ENCODE peak calls at places on chromosomes 3 and 15, in five cellular contexts. O, S, U, A and C are unnamed samples.

GRCh38 chr3:50123394-50124361 is 31.4 kb upstream of the SEMA3F start:
- DNase-seq in O (no peak), S (peak), U (no peak), A (no peak), C (peak)

GRCh38 chr15:42157981-42158765 is 1.7 kb upstream of the PLA2G4F start:
- DNase-seq in O (no peak), S (no peak), U (no peak), A (no peak), C (no peak)

GRCh38 chr15:69129026-69129385 is 31.4 kb upstream of the GLCE start:
- DNase-seq in O (no peak), S (no peak), U (no peak), A (no peak), C (no peak)

GRCh38 chr3:189914799-189915198 is 205.9 kb downstream of the P3H2 start:
- DNase-seq in O (no peak), S (no peak), U (no peak), A (no peak), C (peak)

GRCh38 chr3:183845608-183846288 is 20.4 kb upstream of the MAP6D1 start:
- DNase-seq in O (no peak), S (no peak), U (no peak), A (no peak), C (no peak)

GRCh38 chr3:58529516-58530353 is 7.3 kb downstream of the ACOX2 start:
- DNase-seq in O (no peak), S (no peak), U (no peak), A (no peak), C (no peak)

GRCh38 chr3:119508172-119508845 is 10.0 kb downstream of the TIMMDC1 start:
- DNase-seq in O (no peak), S (peak), U (no peak), A (peak), C (no peak)

GRCh38 chr15:70241561-70242320 is 144.0 kb upstream of the TLE3 start:
- DNase-seq in O (no peak), S (no peak), U (no peak), A (no peak), C (no peak)

GRCh38 chr3:11304160-11304559 is 32.0 kb downstream of the ATG7 start:
- DNase-seq in O (no peak), S (no peak), U (no peak), A (no peak), C (no peak)

GRCh38 chr3:87206635-87207034 is 20.5 kb upstream of the CHMP2B start:
- DNase-seq in O (no peak), S (no peak), U (no peak), A (no peak), C (no peak)

GRCh38 chr3:60399861-60400845 is 851.1 kb downstream of the FHIT start:
- DNase-seq in O (peak), S (no peak), U (no peak), A (no peak), C (no peak)

GRCh38 chr3:63597019-63597418 is 55.5 kb upstream of the SNTN start:
- DNase-seq in O (no peak), S (no peak), U (no peak), A (no peak), C (no peak)

GRCh38 chr15:75815811-75816719 is 27.2 kb upstream of the UBE2Q2 start:
- DNase-seq in O (no peak), S (no peak), U (no peak), A (no peak), C (no peak)